ENCODE peak calls at places on chromosomes 12 and 14, in four cellular contexts. U is A549, Z is stomach, C is vagina. P is an unnamed sample.

GRCh38 chr12:91763654-91764439 is 381.8 kb downstream of the BTG1 start:
- DNase-seq in Z (no peak), C (no peak), U (no peak), P (no peak)

GRCh38 chr12:106498056-106498455 is 84.7 kb upstream of the RFX4 start:
- DNase-seq in Z (no peak), C (no peak), U (no peak), P (no peak)

GRCh38 chr12:54360717-54361456 is 3.4 kb downstream of the GPR84 start:
- DNase-seq in U (peak; percentile 88), Z (peak; percentile 87), C (no peak), P (peak; percentile 81)

GRCh38 chr14:89331398-89331797 is 85.6 kb downstream of the FOXN3 start:
- DNase-seq in Z (no peak), U (no peak), C (no peak), P (no peak)

GRCh38 chr14:85217412-85217811 is 312.5 kb upstream of the FLRT2 start:
- DNase-seq in C (no peak), U (no peak), Z (no peak), P (no peak)

GRCh38 chr12:62873116-62873825 is 61.7 kb downstream of the PPM1H start:
- DNase-seq in U (no peak), C (no peak), Z (no peak), P (no peak)

GRCh38 chr12:64946132-64946829 is 121.8 kb downstream of the TBC1D30 start:
- DNase-seq in Z (peak; percentile 31), U (no peak), C (no peak), P (peak; percentile 59)

GRCh38 chr14:85528882-85529585 is 910 bp upstream of the FLRT2 start:
- DNase-seq in Z (no peak), U (peak; percentile 59), C (no peak), P (no peak)

GRCh38 chr12:10392394-10392930 is 2.6 kb upstream of the KLRK1 start:
- DNase-seq in Z (peak; percentile 41), U (peak; percentile 69), C (no peak), P (no peak)

GRCh38 chr14:69039287-69039628 is 60.2 kb upstream of the ACTN1 start:
- DNase-seq in C (no peak), U (peak; percentile 51), Z (no peak), P (no peak)

GRCh38 chr12:99108924-99109323 is 463.8 kb downstream of the APAF1 start:
- DNase-seq in Z (no peak), C (no peak), U (no peak), P (no peak)

GRCh38 chr12:52398176-52398575 is 8.0 kb downstream of the KRT82 start:
- DNase-seq in Z (no peak), U (peak; percentile 35), C (no peak), P (no peak)

GRCh38 chr14:24179961-24180726 is 8.3 kb downstream of the REC8 start:
- DNase-seq in U (no peak), C (no peak), Z (no peak), P (peak; percentile 79)

GRCh38 chr12:105212431-105212830 is 23.5 kb downstream of the APPL2 start:
- DNase-seq in C (no peak), Z (no peak), U (no peak), P (no peak)

GRCh38 chr14:96711559-96712267 is 85.5 kb upstream of the VRK1 start:
- DNase-seq in C (no peak), U (no peak), Z (no peak), P (no peak)

GRCh38 chr12:94091624-94092023 is 56.8 kb upstream of the PLXNC1 start:
- DNase-seq in Z (no peak), U (no peak), C (no peak), P (no peak)

GRCh38 chr14:81400852-81401251 is 728 bp upstream of the STON2 start:
- DNase-seq in Z (peak; percentile 42), C (no peak), U (peak; percentile 59), P (no peak)

GRCh38 chr14:96176275-96176674 is 28.4 kb upstream of the BDKRB2 start:
- DNase-seq in C (no peak), U (no peak), Z (no peak), P (no peak)

GRCh38 chr14:62039871-62040270 is 277.7 kb downstream of the SNAPC1 start:
- DNase-seq in Z (no peak), C (no peak), U (no peak), P (no peak)

GRCh38 chr14:32252030-32252670 is 49.1 kb upstream of the RNU6-8 start:
- DNase-seq in C (no peak), U (peak; percentile 80), Z (peak; percentile 43), P (no peak)

GRCh38 chr14:32246751-32247150 is 43.7 kb upstream of the RNU6-8 start:
- DNase-seq in C (no peak), U (no peak), Z (no peak), P (no peak)

GRCh38 chr14:32251530-32251929 is 48.5 kb upstream of the RNU6-8 start:
- DNase-seq in Z (no peak), C (no peak), U (no peak), P (no peak)

GRCh38 chr14:32250681-32251080 is 47.6 kb upstream of the RNU6-8 start:
- DNase-seq in U (no peak), Z (no peak), C (no peak), P (no peak)

GRCh38 chr14:32249780-32250179 is 46.7 kb upstream of the RNU6-8 start:
- DNase-seq in C (no peak), U (no peak), Z (no peak), P (no peak)
- TF ChIP-seq CTCF in C (no peak), U (no peak), Z (no peak), P (no peak)

GRCh38 chr12:28191018-28191595 is 851 bp downstream of the CCDC91 start:
- DNase-seq in C (no peak), Z (no peak), U (no peak), P (no peak)
- TF ChIP-seq POLR2A in C (no peak), Z (no peak), U (no peak), P (no peak)

DNA sequence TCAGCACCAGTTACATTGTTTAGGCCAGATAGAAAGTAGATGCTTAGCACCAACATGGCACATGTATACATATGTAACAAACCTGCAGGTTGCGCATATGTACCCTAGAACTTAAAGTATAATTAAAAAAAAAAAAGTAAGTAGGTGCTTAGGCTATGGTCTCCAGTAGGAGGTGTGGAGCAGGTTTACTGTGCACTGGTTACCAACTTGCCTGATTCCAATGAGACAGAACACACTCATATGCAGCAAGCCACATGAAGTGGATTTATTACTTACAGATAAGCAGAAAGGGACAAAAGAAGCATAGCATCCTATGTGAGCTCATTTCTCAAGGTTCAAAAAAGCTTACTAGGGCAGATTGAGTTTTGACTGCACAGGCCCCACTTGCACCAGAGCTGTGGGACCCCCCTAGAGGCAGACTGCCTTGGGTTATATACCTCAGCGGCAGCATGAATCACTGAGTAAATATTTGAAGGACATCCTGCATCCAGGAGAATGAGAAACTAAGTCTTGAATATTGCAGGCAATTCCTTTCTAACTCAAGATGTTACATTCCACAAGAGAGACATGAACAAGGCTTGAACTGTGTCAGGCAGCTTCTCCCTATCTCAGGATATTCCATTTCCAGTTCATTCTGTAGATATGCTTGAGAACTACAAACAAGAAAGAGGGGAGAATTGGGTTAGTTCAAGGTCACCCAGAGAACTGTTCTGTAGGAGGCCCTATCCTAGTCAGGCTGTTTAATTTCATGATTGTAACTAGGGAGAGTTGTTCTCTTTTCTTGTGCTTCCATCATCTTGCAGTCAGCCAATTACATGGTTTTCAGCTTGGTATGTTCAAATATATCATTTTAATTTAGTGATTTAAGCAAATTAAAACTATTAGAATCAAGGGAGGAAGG is 30.1 kb downstream of the LRFN5 start:
- DNase-seq in C (no peak), Z (no peak), U (peak; percentile 1), P (no peak)
- TF ChIP-seq CTCF in C (no peak), Z (no peak), U (no peak), P (no peak)

GRCh38 chr14:36320210-36321003 is at the start of gene MBIP:
- DNase-seq in Z (peak; percentile 95), C (peak; percentile 97), U (peak; percentile 98), P (peak; percentile 94)
- TF ChIP-seq POLR2A in Z (peak; percentile 51), C (peak; percentile 18), U (peak; percentile 47), P (peak; percentile 68)

DNA sequence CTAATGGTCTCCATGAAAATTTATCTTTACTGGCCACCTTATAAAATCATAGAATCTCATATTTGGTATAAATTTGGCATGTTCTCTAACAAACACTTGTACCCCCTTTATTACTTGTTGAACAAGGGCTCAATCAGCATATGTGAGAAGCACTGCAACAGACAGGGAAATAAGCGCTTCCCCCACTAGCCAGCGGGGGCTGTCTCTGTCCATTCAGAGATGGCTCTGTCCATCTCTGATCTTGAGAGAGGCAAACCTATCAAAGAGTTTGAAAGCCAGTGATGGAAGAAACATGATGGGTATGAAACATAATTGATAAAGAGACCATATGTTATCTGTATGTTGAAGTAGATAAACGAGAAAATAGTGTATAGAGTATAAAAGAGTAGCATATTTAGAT is 326.8 kb downstream of the PDZRN4 start:
- DNase-seq in Z (no peak), C (no peak), U (no peak), P (no peak)
- TF ChIP-seq CTCF in Z (no peak), C (no peak), U (no peak), P (no peak)

GRCh38 chr12:56724989-56725722 is at the start of gene NACA:
- DNase-seq in C (no peak), U (peak; percentile 99), Z (peak; percentile 98), P (peak; percentile 99)
- TF ChIP-seq POLR2A in C (peak; percentile 96), U (peak; percentile 94), Z (peak; percentile 93), P (peak; percentile 96)

GRCh38 chr14:20198991-20199390 is 8.3 kb downstream of the OR11G2 start:
- DNase-seq in C (no peak), Z (no peak), U (no peak), P (no peak)

GRCh38 chr14:20194101-20194500 is 3.4 kb downstream of the OR11G2 start:
- DNase-seq in U (no peak), Z (no peak), C (no peak), P (no peak)

GRCh38 chr14:20191396-20191795 is 700 bp downstream of the OR11G2 start:
- DNase-seq in U (no peak), Z (no peak), C (no peak), P (no peak)

GRCh38 chr14:20197459-20197858 is 6.8 kb downstream of the OR11G2 start:
- DNase-seq in U (no peak), Z (no peak), C (no peak), P (no peak)

DNA sequence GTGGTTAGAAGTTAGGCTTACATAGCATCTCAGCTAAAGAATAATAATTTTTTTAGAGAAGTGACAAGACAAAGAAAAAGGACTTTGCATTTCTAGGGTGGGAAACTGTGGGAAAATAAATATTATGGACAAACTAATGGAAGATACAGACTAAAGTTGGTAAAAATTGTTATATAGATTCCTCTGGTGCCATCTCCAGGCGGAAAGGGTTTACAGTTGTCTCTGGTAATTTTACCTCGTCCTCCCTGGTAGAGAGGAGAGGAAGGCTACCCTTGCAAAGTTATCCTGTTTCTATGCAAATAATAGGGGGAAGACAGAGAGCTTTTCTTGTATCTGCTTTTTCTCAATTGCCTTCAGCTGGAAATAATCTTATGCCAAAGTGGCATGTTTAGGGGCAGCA is 5.2 kb downstream of the OR11G2 start:
- DNase-seq in C (no peak), U (no peak), Z (no peak), P (no peak)
- TF ChIP-seq CTCF in C (no peak), U (no peak), Z (no peak), P (no peak)